ENCODE peak calls at places on chromosome 17, in nine cellular contexts. One of them, this sample, is unnamed.

GRCh38 chr17:40648326-40648968 is 829 bp upstream of the SMARCE1 start:
- DNase-seq in DND-41: no peak
- DNase-seq in sigmoid colon: no peak
- DNase-seq in Peyer's patch: no peak
- DNase-seq in heart right ventricle: no peak
- DNase-seq in fibroblast of the aortic adventitia: peak
- DNase-seq in ascending aorta: no peak
- DNase-seq in AG09309: no peak
- DNase-seq in lower leg skin: no peak
- DNase-seq in this sample: no peak

GRCh38 chr17:76667786-76668453 is 24.4 kb upstream of the ST6GALNAC1 start:
- DNase-seq in DND-41: no peak
- DNase-seq in sigmoid colon: peak
- DNase-seq in Peyer's patch: no peak
- DNase-seq in heart right ventricle: no peak
- DNase-seq in fibroblast of the aortic adventitia: no peak
- DNase-seq in ascending aorta: no peak
- DNase-seq in AG09309: no peak
- DNase-seq in lower leg skin: no peak
- DNase-seq in this sample: no peak

GRCh38 chr17:54901230-54901847 is 687 bp downstream of the TOM1L1 start:
- DNase-seq in DND-41: no peak
- DNase-seq in sigmoid colon: no peak
- DNase-seq in Peyer's patch: no peak
- DNase-seq in heart right ventricle: no peak
- DNase-seq in fibroblast of the aortic adventitia: peak
- DNase-seq in ascending aorta: peak
- DNase-seq in AG09309: peak
- DNase-seq in lower leg skin: peak
- DNase-seq in this sample: no peak

GRCh38 chr17:9467518-9467917 is 108.1 kb downstream of the STX8 start:
- DNase-seq in DND-41: no peak
- DNase-seq in sigmoid colon: no peak
- DNase-seq in Peyer's patch: no peak
- DNase-seq in heart right ventricle: no peak
- DNase-seq in fibroblast of the aortic adventitia: no peak
- DNase-seq in ascending aorta: no peak
- DNase-seq in AG09309: no peak
- DNase-seq in lower leg skin: no peak
- DNase-seq in this sample: no peak

GRCh38 chr17:79808763-79809529 is 12.1 kb upstream of the CBX8 start:
- DNase-seq in DND-41: peak
- DNase-seq in sigmoid colon: no peak
- DNase-seq in Peyer's patch: no peak
- DNase-seq in heart right ventricle: no peak
- DNase-seq in fibroblast of the aortic adventitia: no peak
- DNase-seq in ascending aorta: no peak
- DNase-seq in AG09309: no peak
- DNase-seq in lower leg skin: peak
- DNase-seq in this sample: peak

GRCh38 chr17:15891348-15891747 is 53.6 kb upstream of the ADORA2B start:
- DNase-seq in DND-41: no peak
- DNase-seq in sigmoid colon: no peak
- DNase-seq in Peyer's patch: no peak
- DNase-seq in heart right ventricle: no peak
- DNase-seq in fibroblast of the aortic adventitia: no peak
- DNase-seq in ascending aorta: no peak
- DNase-seq in AG09309: no peak
- DNase-seq in lower leg skin: no peak
- DNase-seq in this sample: no peak

GRCh38 chr17:21041753-21042433 is 918 bp downstream of the USP22 start:
- DNase-seq in DND-41: peak
- DNase-seq in sigmoid colon: peak
- DNase-seq in Peyer's patch: peak
- DNase-seq in heart right ventricle: peak
- DNase-seq in fibroblast of the aortic adventitia: peak
- DNase-seq in ascending aorta: peak
- DNase-seq in AG09309: no peak
- DNase-seq in lower leg skin: peak
- DNase-seq in this sample: peak

GRCh38 chr17:21029032-21029431 is 13.8 kb downstream of the USP22 start:
- DNase-seq in DND-41: no peak
- DNase-seq in sigmoid colon: no peak
- DNase-seq in Peyer's patch: no peak
- DNase-seq in heart right ventricle: no peak
- DNase-seq in fibroblast of the aortic adventitia: peak
- DNase-seq in ascending aorta: peak
- DNase-seq in AG09309: peak
- DNase-seq in lower leg skin: peak
- DNase-seq in this sample: peak

GRCh38 chr17:69339937-69340336 is 13.0 kb upstream of the ABCA5 start:
- DNase-seq in DND-41: no peak
- DNase-seq in sigmoid colon: no peak
- DNase-seq in Peyer's patch: no peak
- DNase-seq in heart right ventricle: no peak
- DNase-seq in fibroblast of the aortic adventitia: no peak
- DNase-seq in ascending aorta: no peak
- DNase-seq in AG09309: no peak
- DNase-seq in lower leg skin: no peak
- DNase-seq in this sample: no peak

GRCh38 chr17:2796164-2797140 is at the start of gene RAP1GAP2:
- DNase-seq in DND-41: peak
- DNase-seq in sigmoid colon: peak
- DNase-seq in Peyer's patch: peak
- DNase-seq in heart right ventricle: peak
- DNase-seq in fibroblast of the aortic adventitia: no peak
- DNase-seq in ascending aorta: peak
- DNase-seq in AG09309: no peak
- DNase-seq in lower leg skin: peak
- DNase-seq in this sample: peak
- H3K4me3 ChIP-seq in DND-41: peak
- H3K4me3 ChIP-seq in sigmoid colon: no peak
- H3K4me3 ChIP-seq in Peyer's patch: peak
- H3K4me3 ChIP-seq in heart right ventricle: peak
- H3K4me3 ChIP-seq in fibroblast of the aortic adventitia: no peak
- H3K4me3 ChIP-seq in ascending aorta: peak
- H3K4me3 ChIP-seq in AG09309: no peak
- H3K4me3 ChIP-seq in lower leg skin: no peak
- H3K4me3 ChIP-seq in this sample: peak

GRCh38 chr17:63702616-63703015 is 2.7 kb upstream of the LIMD2 start:
- DNase-seq in DND-41: no peak
- DNase-seq in sigmoid colon: no peak
- DNase-seq in Peyer's patch: no peak
- DNase-seq in heart right ventricle: no peak
- DNase-seq in fibroblast of the aortic adventitia: no peak
- DNase-seq in ascending aorta: peak
- DNase-seq in AG09309: no peak
- DNase-seq in lower leg skin: no peak
- DNase-seq in this sample: no peak

GRCh38 chr17:63703029-63703428 is 3.1 kb upstream of the LIMD2 start:
- DNase-seq in DND-41: no peak
- DNase-seq in sigmoid colon: no peak
- DNase-seq in Peyer's patch: no peak
- DNase-seq in heart right ventricle: no peak
- DNase-seq in fibroblast of the aortic adventitia: no peak
- DNase-seq in ascending aorta: peak
- DNase-seq in AG09309: no peak
- DNase-seq in lower leg skin: no peak
- DNase-seq in this sample: no peak

GRCh38 chr17:63700528-63701441 is 860 bp upstream of the LIMD2 start:
- DNase-seq in DND-41: peak
- DNase-seq in sigmoid colon: peak
- DNase-seq in Peyer's patch: peak
- DNase-seq in heart right ventricle: peak
- DNase-seq in fibroblast of the aortic adventitia: no peak
- DNase-seq in ascending aorta: peak
- DNase-seq in AG09309: no peak
- DNase-seq in lower leg skin: no peak
- DNase-seq in this sample: peak

GRCh38 chr17:63701477-63702222 is 1.7 kb upstream of the LIMD2 start:
- DNase-seq in DND-41: peak
- DNase-seq in sigmoid colon: no peak
- DNase-seq in Peyer's patch: peak
- DNase-seq in heart right ventricle: no peak
- DNase-seq in fibroblast of the aortic adventitia: no peak
- DNase-seq in ascending aorta: peak
- DNase-seq in AG09309: no peak
- DNase-seq in lower leg skin: no peak
- DNase-seq in this sample: peak

DNA sequence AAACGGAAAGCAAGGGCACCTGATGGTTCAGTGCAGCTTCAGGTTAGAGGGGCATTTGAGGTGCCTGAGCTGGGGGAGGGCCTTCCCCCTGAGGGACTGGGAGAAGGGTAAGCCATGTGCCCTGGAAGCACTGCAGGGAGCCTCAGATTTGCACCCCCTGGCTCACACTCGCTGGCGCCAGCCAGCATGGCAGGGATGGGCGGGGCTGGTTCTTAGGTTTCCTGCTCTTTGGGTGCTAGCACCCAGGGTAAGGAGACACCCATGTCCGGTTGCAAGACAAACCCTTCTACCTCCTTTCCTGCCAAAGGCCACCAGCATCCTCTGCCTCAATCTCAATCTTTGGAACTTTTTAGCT is 2.3 kb upstream of the LIMD2 start:
- DNase-seq in DND-41: peak
- DNase-seq in sigmoid colon: no peak
- DNase-seq in Peyer's patch: peak
- DNase-seq in heart right ventricle: no peak
- DNase-seq in fibroblast of the aortic adventitia: no peak
- DNase-seq in ascending aorta: peak
- DNase-seq in AG09309: no peak
- DNase-seq in lower leg skin: no peak
- DNase-seq in this sample: peak
- H3K4me3 ChIP-seq in DND-41: no peak
- H3K4me3 ChIP-seq in sigmoid colon: no peak
- H3K4me3 ChIP-seq in Peyer's patch: peak
- H3K4me3 ChIP-seq in heart right ventricle: no peak
- H3K4me3 ChIP-seq in fibroblast of the aortic adventitia: no peak
- H3K4me3 ChIP-seq in ascending aorta: no peak
- H3K4me3 ChIP-seq in AG09309: no peak
- H3K4me3 ChIP-seq in lower leg skin: no peak
- H3K4me3 ChIP-seq in this sample: peak

DNA sequence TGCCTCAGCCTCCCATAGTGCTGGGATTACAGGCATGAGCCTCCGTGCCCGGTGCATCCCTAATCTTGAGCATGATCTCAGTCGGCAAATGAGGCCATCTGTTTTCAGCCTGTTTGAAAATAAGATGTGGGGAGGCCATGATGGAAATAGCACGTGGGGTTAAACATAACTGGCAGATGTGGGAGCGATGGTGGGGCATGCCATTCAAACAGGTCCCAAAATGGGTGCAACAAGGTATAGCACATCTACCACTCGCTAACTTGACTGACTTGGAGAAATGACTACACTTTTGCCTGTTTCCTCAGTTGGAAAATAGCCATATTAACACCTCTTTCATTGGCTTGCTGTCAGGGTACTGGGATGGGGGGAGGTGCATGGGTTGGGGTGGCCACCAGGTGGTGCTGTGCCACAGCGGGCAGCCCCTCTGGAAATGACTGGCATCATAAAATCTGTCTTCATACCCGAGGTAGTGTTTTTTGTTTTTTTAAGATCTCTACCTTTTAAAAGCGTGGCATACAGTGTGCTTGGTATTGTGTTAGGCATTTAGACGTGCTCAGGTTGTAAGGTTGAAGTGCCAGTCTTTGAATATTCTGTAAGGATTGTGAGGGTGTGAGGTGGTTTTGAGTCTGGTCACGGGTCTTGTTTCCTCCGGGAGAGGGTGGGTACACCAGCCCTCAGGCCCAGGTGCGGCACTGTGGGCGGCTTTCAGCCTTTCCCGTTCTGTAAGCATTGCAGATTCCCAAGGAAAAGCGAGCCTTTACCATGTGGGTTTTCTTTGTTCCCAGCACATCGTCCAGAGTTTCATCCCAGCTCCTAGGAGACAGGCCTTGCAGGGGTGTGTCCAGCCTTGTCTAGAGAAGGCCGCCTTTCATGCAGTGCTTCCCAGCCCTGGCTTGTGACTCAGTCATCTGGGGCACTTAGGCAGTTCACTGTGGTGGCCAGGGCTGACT is 2.9 kb upstream of the TTYH2 start:
- DNase-seq in DND-41: peak
- DNase-seq in sigmoid colon: peak
- DNase-seq in Peyer's patch: peak
- DNase-seq in heart right ventricle: peak
- DNase-seq in fibroblast of the aortic adventitia: peak
- DNase-seq in ascending aorta: peak
- DNase-seq in AG09309: no peak
- DNase-seq in lower leg skin: no peak
- DNase-seq in this sample: peak
- H3K4me3 ChIP-seq in DND-41: no peak
- H3K4me3 ChIP-seq in sigmoid colon: no peak
- H3K4me3 ChIP-seq in Peyer's patch: no peak
- H3K4me3 ChIP-seq in heart right ventricle: no peak
- H3K4me3 ChIP-seq in fibroblast of the aortic adventitia: peak
- H3K4me3 ChIP-seq in ascending aorta: no peak
- H3K4me3 ChIP-seq in AG09309: no peak
- H3K4me3 ChIP-seq in lower leg skin: no peak
- H3K4me3 ChIP-seq in this sample: no peak

GRCh38 chr17:32629563-32630190 is 142.9 kb downstream of the CDK5R1 start:
- DNase-seq in DND-41: no peak
- DNase-seq in sigmoid colon: no peak
- DNase-seq in Peyer's patch: no peak
- DNase-seq in heart right ventricle: no peak
- DNase-seq in fibroblast of the aortic adventitia: no peak
- DNase-seq in ascending aorta: no peak
- DNase-seq in AG09309: no peak
- DNase-seq in lower leg skin: no peak
- DNase-seq in this sample: no peak

GRCh38 chr17:32627233-32628008 is 140.6 kb downstream of the CDK5R1 start:
- DNase-seq in DND-41: no peak
- DNase-seq in sigmoid colon: no peak
- DNase-seq in Peyer's patch: no peak
- DNase-seq in heart right ventricle: no peak
- DNase-seq in fibroblast of the aortic adventitia: peak
- DNase-seq in ascending aorta: no peak
- DNase-seq in AG09309: no peak
- DNase-seq in lower leg skin: no peak
- DNase-seq in this sample: no peak

GRCh38 chr17:32625971-32626370 is 139.2 kb downstream of the CDK5R1 start:
- DNase-seq in DND-41: no peak
- DNase-seq in sigmoid colon: no peak
- DNase-seq in Peyer's patch: no peak
- DNase-seq in heart right ventricle: no peak
- DNase-seq in fibroblast of the aortic adventitia: no peak
- DNase-seq in ascending aorta: no peak
- DNase-seq in AG09309: no peak
- DNase-seq in lower leg skin: no peak
- DNase-seq in this sample: no peak

GRCh38 chr17:32626371-32626770 is 139.6 kb downstream of the CDK5R1 start:
- DNase-seq in DND-41: no peak
- DNase-seq in sigmoid colon: no peak
- DNase-seq in Peyer's patch: no peak
- DNase-seq in heart right ventricle: no peak
- DNase-seq in fibroblast of the aortic adventitia: no peak
- DNase-seq in ascending aorta: no peak
- DNase-seq in AG09309: no peak
- DNase-seq in lower leg skin: no peak
- DNase-seq in this sample: no peak

GRCh38 chr17:32628645-32629044 is 141.9 kb downstream of the CDK5R1 start:
- DNase-seq in DND-41: no peak
- DNase-seq in sigmoid colon: no peak
- DNase-seq in Peyer's patch: no peak
- DNase-seq in heart right ventricle: no peak
- DNase-seq in fibroblast of the aortic adventitia: no peak
- DNase-seq in ascending aorta: no peak
- DNase-seq in AG09309: no peak
- DNase-seq in lower leg skin: no peak
- DNase-seq in this sample: no peak
- H3K4me3 ChIP-seq in DND-41: no peak
- H3K4me3 ChIP-seq in sigmoid colon: no peak
- H3K4me3 ChIP-seq in Peyer's patch: no peak
- H3K4me3 ChIP-seq in heart right ventricle: no peak
- H3K4me3 ChIP-seq in fibroblast of the aortic adventitia: no peak
- H3K4me3 ChIP-seq in ascending aorta: no peak
- H3K4me3 ChIP-seq in AG09309: no peak
- H3K4me3 ChIP-seq in lower leg skin: no peak
- H3K4me3 ChIP-seq in this sample: no peak